ENCODE peak calls at places on chromosomes 3 and 15, in six cellular contexts. E is SK-MEL-5; D is CD8-positive, alpha-beta memory T cell; Y is choroid plexus epithelial cell; N is Right ventricle myocardium superior; F is RKO. U is an unnamed sample.

GRCh38 chr15:47466357-47466756 is 250.9 kb upstream of the SEMA6D start:
- DNase-seq in D (no peak), N (no peak), F (no peak), Y (peak), E (no peak), U (no peak)

GRCh38 chr3:16301490-16301889 is 36.5 kb downstream of the OXNAD1 start:
- DNase-seq in D (no peak), N (no peak), Y (no peak), F (no peak), E (no peak), U (no peak)

GRCh38 chr15:92880796-92881569 is 19.1 kb upstream of the CHD2 start:
- DNase-seq in E (no peak), N (no peak), D (no peak), F (no peak), Y (peak), U (no peak)

GRCh38 chr3:36991923-36992805 is 767 bp downstream of the EPM2AIP1 start:
- DNase-seq in D (no peak), Y (peak), E (peak), N (no peak), F (no peak), U (no peak)

GRCh38 chr3:118955914-118956556 is 78.6 kb downstream of the IGSF11 start:
- DNase-seq in D (peak), N (no peak), F (no peak), E (no peak), Y (no peak), U (no peak)

GRCh38 chr3:14899993-14900618 is 47.3 kb upstream of the NR2C2 start:
- DNase-seq in N (no peak), E (no peak), F (no peak), D (no peak), Y (no peak), U (peak)

GRCh38 chr3:50609071-50609742 is 2.4 kb downstream of the CISH start:
- DNase-seq in Y (no peak), E (no peak), F (no peak), N (no peak), D (no peak), U (no peak)

GRCh38 chr3:16658933-16659793 is 53.9 kb upstream of the DAZL start:
- DNase-seq in F (no peak), N (no peak), E (no peak), Y (peak), D (no peak), U (no peak)

GRCh38 chr3:40971191-40972168 is 227.8 kb upstream of the CTNNB1 start:
- DNase-seq in F (peak), D (no peak), Y (peak), N (peak), E (peak), U (peak)

GRCh38 chr15:80832676-80833075 is 53.5 kb downstream of the CEMIP start:
- DNase-seq in E (peak), Y (no peak), F (no peak), N (no peak), D (no peak), U (no peak)

GRCh38 chr15:28881170-28881569 is 4.6 kb upstream of the APBA2 start:
- DNase-seq in F (no peak), Y (peak), E (no peak), D (no peak), N (no peak), U (no peak)

GRCh38 chr15:35014265-35014664 is 26.2 kb upstream of the ZNF770 start:
- DNase-seq in Y (peak), N (no peak), E (no peak), F (no peak), D (no peak), U (no peak)

GRCh38 chr3:69182588-69183299 is 60.3 kb upstream of the LMOD3 start:
- DNase-seq in Y (peak), F (no peak), D (no peak), E (peak), N (no peak), U (no peak)

GRCh38 chr3:13513051-13513912 is 33.2 kb downstream of the HDAC11 start:
- DNase-seq in N (peak), E (no peak), F (no peak), D (no peak), Y (peak), U (no peak)

GRCh38 chr3:179037361-179037760 is 34.2 kb downstream of the ZMAT3 start:
- DNase-seq in F (no peak), N (peak), E (peak), D (peak), Y (peak), U (no peak)

GRCh38 chr3:113210608-113211369 is 568 bp upstream of the BOC start:
- DNase-seq in E (no peak), N (no peak), F (no peak), Y (peak), D (no peak), U (no peak)

GRCh38 chr3:28077566-28077965 is 163.9 kb upstream of the CMC1 start:
- DNase-seq in D (no peak), E (peak), F (peak), Y (peak), N (peak), U (no peak)

GRCh38 chr3:60277376-60277800 is 973.9 kb downstream of the FHIT start:
- DNase-seq in N (no peak), Y (no peak), E (peak), F (no peak), D (no peak), U (no peak)

GRCh38 chr15:88513195-88513594 is 33.3 kb downstream of the DET1 start:
- DNase-seq in E (no peak), D (no peak), F (peak), Y (no peak), N (no peak), U (no peak)

GRCh38 chr15:74799255-74799842 is 13.3 kb upstream of the LMAN1L start:
- DNase-seq in N (no peak), D (no peak), E (no peak), Y (no peak), F (no peak), U (no peak)

GRCh38 chr3:69199942-69200341 is 77.5 kb upstream of the LMOD3 start:
- DNase-seq in E (no peak), F (no peak), Y (peak), D (no peak), N (no peak), U (no peak)

GRCh38 chr3:62371735-62372591 is 1.4 kb downstream of the FEZF2 start:
- DNase-seq in E (no peak), F (no peak), N (no peak), D (no peak), Y (no peak), U (no peak)

GRCh38 chr3:137471130-137471529 is 293.0 kb upstream of the SOX14 start:
- DNase-seq in N (no peak), Y (no peak), F (no peak), D (no peak), E (no peak), U (no peak)

GRCh38 chr15:65044724-65045481 is at the start of gene SLC51B:
- DNase-seq in E (peak), Y (peak), N (peak), D (no peak), F (no peak), U (peak)

GRCh38 chr15:64810499-64811326 is 14.7 kb downstream of the PIF1 start:
- DNase-seq in N (no peak), E (no peak), D (no peak), F (no peak), Y (no peak), U (no peak)

U was measured in stomach.